ENCODE peak calls at places on chromosomes 3 and 15, in nine cellular contexts. One of them, this sample, is unnamed.

GRCh38 chr3:136750209-136750921 is 1.8 kb downstream of the STAG1 start:
- DNase-seq in fibroblast of the aortic adventitia: peak
- DNase-seq in body of pancreas: no peak
- DNase-seq in BJ: no peak
- DNase-seq in GM23248: peak
- DNase-seq in CD4-positive, alpha-beta memory T cell: no peak
- DNase-seq in foreskin fibroblast: no peak
- DNase-seq in ovary: no peak
- DNase-seq in mucosa of descending colon: no peak
- DNase-seq in this sample: no peak

GRCh38 chr15:24039683-24040082 is 352.6 kb upstream of the NDN start:
- DNase-seq in ovary: no peak
- DNase-seq in mucosa of descending colon: no peak
- DNase-seq in body of pancreas: no peak
- DNase-seq in CD4-positive, alpha-beta memory T cell: no peak
- DNase-seq in BJ: no peak
- DNase-seq in GM23248: no peak
- DNase-seq in foreskin fibroblast: no peak
- DNase-seq in fibroblast of the aortic adventitia: no peak
- DNase-seq in this sample: no peak

GRCh38 chr3:132347095-132347494 is 29.9 kb downstream of the ACP3 start:
- DNase-seq in body of pancreas: peak
- DNase-seq in foreskin fibroblast: peak
- DNase-seq in GM23248: peak
- DNase-seq in CD4-positive, alpha-beta memory T cell: no peak
- DNase-seq in ovary: no peak
- DNase-seq in mucosa of descending colon: no peak
- DNase-seq in BJ: peak
- DNase-seq in fibroblast of the aortic adventitia: peak
- DNase-seq in this sample: no peak

GRCh38 chr3:14494279-14494972 is 45.7 kb downstream of the GRIP2 start:
- DNase-seq in GM23248: no peak
- DNase-seq in foreskin fibroblast: no peak
- DNase-seq in mucosa of descending colon: no peak
- DNase-seq in ovary: peak
- DNase-seq in CD4-positive, alpha-beta memory T cell: no peak
- DNase-seq in BJ: no peak
- DNase-seq in fibroblast of the aortic adventitia: no peak
- DNase-seq in body of pancreas: no peak
- DNase-seq in this sample: no peak

GRCh38 chr3:97021778-97022177 is 207.4 kb downstream of the EPHA6 start:
- DNase-seq in BJ: no peak
- DNase-seq in ovary: no peak
- DNase-seq in foreskin fibroblast: no peak
- DNase-seq in GM23248: no peak
- DNase-seq in CD4-positive, alpha-beta memory T cell: no peak
- DNase-seq in mucosa of descending colon: no peak
- DNase-seq in fibroblast of the aortic adventitia: no peak
- DNase-seq in body of pancreas: no peak
- DNase-seq in this sample: no peak

GRCh38 chr15:48250640-48251076 is 44.6 kb downstream of the SLC12A1 start:
- DNase-seq in body of pancreas: peak
- DNase-seq in fibroblast of the aortic adventitia: peak
- DNase-seq in BJ: peak
- DNase-seq in mucosa of descending colon: no peak
- DNase-seq in CD4-positive, alpha-beta memory T cell: peak
- DNase-seq in foreskin fibroblast: peak
- DNase-seq in ovary: peak
- DNase-seq in GM23248: peak
- DNase-seq in this sample: peak

GRCh38 chr3:25018909-25019308 is 409.2 kb upstream of the RARB start:
- DNase-seq in ovary: no peak
- DNase-seq in body of pancreas: no peak
- DNase-seq in foreskin fibroblast: no peak
- DNase-seq in mucosa of descending colon: no peak
- DNase-seq in fibroblast of the aortic adventitia: no peak
- DNase-seq in BJ: no peak
- DNase-seq in GM23248: no peak
- DNase-seq in CD4-positive, alpha-beta memory T cell: no peak
- DNase-seq in this sample: no peak

GRCh38 chr15:60589253-60589652 is 110.3 kb upstream of the ICE2 start:
- DNase-seq in foreskin fibroblast: no peak
- DNase-seq in ovary: no peak
- DNase-seq in BJ: no peak
- DNase-seq in mucosa of descending colon: no peak
- DNase-seq in GM23248: no peak
- DNase-seq in body of pancreas: no peak
- DNase-seq in fibroblast of the aortic adventitia: no peak
- DNase-seq in CD4-positive, alpha-beta memory T cell: peak
- DNase-seq in this sample: no peak

GRCh38 chr3:139982404-139982803 is 47.4 kb downstream of the CLSTN2 start:
- DNase-seq in GM23248: no peak
- DNase-seq in ovary: no peak
- DNase-seq in mucosa of descending colon: no peak
- DNase-seq in body of pancreas: no peak
- DNase-seq in CD4-positive, alpha-beta memory T cell: no peak
- DNase-seq in foreskin fibroblast: no peak
- DNase-seq in BJ: no peak
- DNase-seq in fibroblast of the aortic adventitia: peak
- DNase-seq in this sample: no peak

GRCh38 chr3:129278970-129279906 is 568 bp downstream of the HMCES start:
- DNase-seq in CD4-positive, alpha-beta memory T cell: peak
- DNase-seq in mucosa of descending colon: peak
- DNase-seq in GM23248: peak
- DNase-seq in ovary: peak
- DNase-seq in fibroblast of the aortic adventitia: peak
- DNase-seq in body of pancreas: peak
- DNase-seq in BJ: no peak
- DNase-seq in foreskin fibroblast: no peak
- DNase-seq in this sample: no peak

GRCh38 chr15:63389902-63390301 is 8.3 kb upstream of the CA12 start:
- DNase-seq in ovary: peak
- DNase-seq in CD4-positive, alpha-beta memory T cell: peak
- DNase-seq in foreskin fibroblast: no peak
- DNase-seq in GM23248: no peak
- DNase-seq in fibroblast of the aortic adventitia: no peak
- DNase-seq in BJ: no peak
- DNase-seq in mucosa of descending colon: peak
- DNase-seq in body of pancreas: peak
- DNase-seq in this sample: no peak

GRCh38 chr15:48459571-48460461 is 128.6 kb downstream of the DUT start:
- DNase-seq in body of pancreas: no peak
- DNase-seq in BJ: peak
- DNase-seq in ovary: no peak
- DNase-seq in CD4-positive, alpha-beta memory T cell: no peak
- DNase-seq in GM23248: peak
- DNase-seq in foreskin fibroblast: peak
- DNase-seq in fibroblast of the aortic adventitia: peak
- DNase-seq in mucosa of descending colon: no peak
- DNase-seq in this sample: peak

GRCh38 chr3:4845882-4846281 is 133.4 kb upstream of the BHLHE40 start:
- DNase-seq in fibroblast of the aortic adventitia: no peak
- DNase-seq in mucosa of descending colon: no peak
- DNase-seq in CD4-positive, alpha-beta memory T cell: peak
- DNase-seq in GM23248: no peak
- DNase-seq in body of pancreas: no peak
- DNase-seq in foreskin fibroblast: no peak
- DNase-seq in BJ: no peak
- DNase-seq in ovary: no peak
- DNase-seq in this sample: no peak

GRCh38 chr15:42154576-42155355 is 1.7 kb downstream of the PLA2G4F start:
- DNase-seq in fibroblast of the aortic adventitia: no peak
- DNase-seq in CD4-positive, alpha-beta memory T cell: no peak
- DNase-seq in ovary: no peak
- DNase-seq in mucosa of descending colon: no peak
- DNase-seq in body of pancreas: no peak
- DNase-seq in foreskin fibroblast: no peak
- DNase-seq in GM23248: no peak
- DNase-seq in BJ: no peak
- DNase-seq in this sample: no peak

GRCh38 chr3:179666030-179666429 is 13.2 kb downstream of the USP13 start:
- DNase-seq in body of pancreas: no peak
- DNase-seq in foreskin fibroblast: no peak
- DNase-seq in fibroblast of the aortic adventitia: no peak
- DNase-seq in CD4-positive, alpha-beta memory T cell: no peak
- DNase-seq in ovary: no peak
- DNase-seq in GM23248: no peak
- DNase-seq in BJ: no peak
- DNase-seq in mucosa of descending colon: no peak
- DNase-seq in this sample: no peak

GRCh38 chr3:179660872-179661271 is 8.0 kb downstream of the USP13 start:
- DNase-seq in BJ: no peak
- DNase-seq in GM23248: no peak
- DNase-seq in ovary: no peak
- DNase-seq in body of pancreas: no peak
- DNase-seq in fibroblast of the aortic adventitia: no peak
- DNase-seq in foreskin fibroblast: no peak
- DNase-seq in mucosa of descending colon: no peak
- DNase-seq in CD4-positive, alpha-beta memory T cell: no peak
- DNase-seq in this sample: no peak

GRCh38 chr3:179666436-179667035 is 13.7 kb downstream of the USP13 start:
- DNase-seq in CD4-positive, alpha-beta memory T cell: no peak
- DNase-seq in ovary: peak
- DNase-seq in fibroblast of the aortic adventitia: no peak
- DNase-seq in body of pancreas: peak
- DNase-seq in BJ: no peak
- DNase-seq in mucosa of descending colon: no peak
- DNase-seq in foreskin fibroblast: no peak
- DNase-seq in GM23248: peak
- DNase-seq in this sample: no peak

GRCh38 chr3:179661777-179662176 is 8.9 kb downstream of the USP13 start:
- DNase-seq in foreskin fibroblast: no peak
- DNase-seq in CD4-positive, alpha-beta memory T cell: no peak
- DNase-seq in fibroblast of the aortic adventitia: no peak
- DNase-seq in body of pancreas: no peak
- DNase-seq in BJ: no peak
- DNase-seq in GM23248: no peak
- DNase-seq in mucosa of descending colon: no peak
- DNase-seq in ovary: no peak
- DNase-seq in this sample: no peak

GRCh38 chr3:179663093-179663492 is 10.3 kb downstream of the USP13 start:
- DNase-seq in body of pancreas: no peak
- DNase-seq in CD4-positive, alpha-beta memory T cell: no peak
- DNase-seq in BJ: no peak
- DNase-seq in GM23248: no peak
- DNase-seq in ovary: no peak
- DNase-seq in mucosa of descending colon: no peak
- DNase-seq in fibroblast of the aortic adventitia: no peak
- DNase-seq in foreskin fibroblast: no peak
- DNase-seq in this sample: no peak
- H3K4me3 ChIP-seq in body of pancreas: no peak
- H3K4me3 ChIP-seq in CD4-positive, alpha-beta memory T cell: no peak
- H3K4me3 ChIP-seq in BJ: no peak
- H3K4me3 ChIP-seq in GM23248: no peak
- H3K4me3 ChIP-seq in ovary: no peak
- H3K4me3 ChIP-seq in mucosa of descending colon: no peak
- H3K4me3 ChIP-seq in fibroblast of the aortic adventitia: no peak
- H3K4me3 ChIP-seq in foreskin fibroblast: no peak
- H3K4me3 ChIP-seq in this sample: no peak

GRCh38 chr15:55742498-55742926 is 440 bp downstream of the PRTG start:
- DNase-seq in mucosa of descending colon: no peak
- DNase-seq in GM23248: peak
- DNase-seq in ovary: peak
- DNase-seq in fibroblast of the aortic adventitia: peak
- DNase-seq in CD4-positive, alpha-beta memory T cell: peak
- DNase-seq in foreskin fibroblast: peak
- DNase-seq in BJ: no peak
- DNase-seq in body of pancreas: no peak
- DNase-seq in this sample: no peak
- H3K4me3 ChIP-seq in mucosa of descending colon: peak
- H3K4me3 ChIP-seq in GM23248: peak
- H3K4me3 ChIP-seq in ovary: peak
- H3K4me3 ChIP-seq in fibroblast of the aortic adventitia: peak
- H3K4me3 ChIP-seq in CD4-positive, alpha-beta memory T cell: peak
- H3K4me3 ChIP-seq in foreskin fibroblast: peak
- H3K4me3 ChIP-seq in BJ: peak
- H3K4me3 ChIP-seq in body of pancreas: peak
- H3K4me3 ChIP-seq in this sample: peak

DNA sequence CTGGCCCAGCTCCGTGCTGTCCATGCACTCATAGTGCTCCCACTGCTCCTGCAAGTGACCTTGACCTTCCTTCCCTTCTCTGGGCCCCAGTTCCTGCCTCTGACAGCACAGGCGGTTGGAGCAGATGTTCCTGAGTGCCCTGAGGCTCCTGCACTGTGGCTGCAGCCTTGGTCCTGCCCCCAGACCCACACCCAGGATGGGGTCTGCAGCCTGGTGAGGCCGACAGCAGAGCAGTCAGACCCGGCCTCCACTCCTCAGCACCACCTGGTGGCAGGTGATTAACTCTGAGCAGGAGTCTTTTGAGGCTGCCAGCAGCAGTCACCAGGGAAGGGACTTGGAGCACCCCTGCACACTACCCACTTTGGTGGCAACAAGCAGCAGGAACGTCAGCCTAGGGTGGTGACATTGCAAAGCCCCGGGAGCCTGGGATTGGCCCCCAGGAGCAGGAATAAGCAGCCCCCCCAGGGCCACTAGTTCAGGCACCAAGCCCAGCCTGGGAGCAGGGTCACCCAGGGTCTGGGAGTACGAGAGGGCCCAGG is 64.6 kb downstream of the CYP11A1 start:
- DNase-seq in BJ: no peak
- DNase-seq in GM23248: peak
- DNase-seq in mucosa of descending colon: no peak
- DNase-seq in fibroblast of the aortic adventitia: peak
- DNase-seq in body of pancreas: peak
- DNase-seq in CD4-positive, alpha-beta memory T cell: peak
- DNase-seq in ovary: peak
- DNase-seq in foreskin fibroblast: no peak
- DNase-seq in this sample: no peak
- H3K4me3 ChIP-seq in BJ: no peak
- H3K4me3 ChIP-seq in GM23248: no peak
- H3K4me3 ChIP-seq in mucosa of descending colon: no peak
- H3K4me3 ChIP-seq in fibroblast of the aortic adventitia: no peak
- H3K4me3 ChIP-seq in body of pancreas: no peak
- H3K4me3 ChIP-seq in CD4-positive, alpha-beta memory T cell: no peak
- H3K4me3 ChIP-seq in ovary: no peak
- H3K4me3 ChIP-seq in foreskin fibroblast: no peak
- H3K4me3 ChIP-seq in this sample: no peak

DNA sequence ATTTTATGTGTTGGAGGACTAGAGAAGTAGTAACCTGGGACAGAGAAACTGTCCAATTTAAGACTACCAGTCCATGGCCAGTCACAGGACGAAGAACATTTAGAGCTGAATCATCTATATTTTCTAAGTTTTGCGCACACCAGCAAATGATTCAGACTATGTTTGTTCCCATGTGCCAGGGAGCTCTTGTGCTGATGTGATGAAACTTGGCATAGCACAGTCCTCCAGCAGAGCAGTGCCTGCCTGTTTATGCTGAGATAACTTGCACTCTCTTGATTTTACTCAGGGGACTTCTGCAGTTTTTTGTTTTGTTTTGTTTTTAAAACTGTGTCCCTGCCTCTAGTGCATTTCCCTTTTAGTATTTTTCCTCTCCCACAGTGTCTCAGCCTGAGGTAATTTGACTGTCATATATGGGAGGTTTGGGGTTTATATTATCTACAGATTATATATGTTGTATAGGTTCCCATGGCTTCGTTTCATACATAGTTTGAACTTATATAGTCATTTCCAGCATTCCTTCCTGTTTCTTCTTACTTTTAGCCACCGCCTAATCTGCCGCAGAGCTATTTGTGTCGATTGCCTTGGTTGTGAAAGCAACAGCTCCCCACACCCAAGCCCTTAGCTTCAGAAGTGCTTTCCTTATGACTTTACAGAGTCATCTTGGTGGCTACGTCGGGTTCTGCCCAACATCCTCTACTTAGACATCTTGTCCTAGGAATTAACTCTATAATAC is 45.5 kb downstream of the PPM1L start:
- DNase-seq in ovary: no peak
- DNase-seq in GM23248: peak
- DNase-seq in fibroblast of the aortic adventitia: peak
- DNase-seq in foreskin fibroblast: no peak
- DNase-seq in mucosa of descending colon: no peak
- DNase-seq in CD4-positive, alpha-beta memory T cell: peak
- DNase-seq in body of pancreas: no peak
- DNase-seq in BJ: no peak
- DNase-seq in this sample: no peak
- H3K4me3 ChIP-seq in ovary: no peak
- H3K4me3 ChIP-seq in GM23248: peak
- H3K4me3 ChIP-seq in fibroblast of the aortic adventitia: no peak
- H3K4me3 ChIP-seq in foreskin fibroblast: no peak
- H3K4me3 ChIP-seq in mucosa of descending colon: no peak
- H3K4me3 ChIP-seq in CD4-positive, alpha-beta memory T cell: no peak
- H3K4me3 ChIP-seq in body of pancreas: no peak
- H3K4me3 ChIP-seq in BJ: no peak
- H3K4me3 ChIP-seq in this sample: no peak